ENCODE peak calls at places on chromosomes 6 and 20, in eight cellular contexts. K, I, V, Z, S, P, H and C are unnamed samples.

GRCh38 chr6:20117474-20117873 is 94.8 kb downstream of the MBOAT1 start:
- DNase-seq in P (no peak), I (no peak), V (no peak), S (peak; percentile 68), H (no peak), K (no peak), Z (peak; percentile 56), C (no peak)

GRCh38 chr20:21516180-21516567 is 2.3 kb upstream of the NKX2-2 start:
- DNase-seq in I (no peak), H (no peak), S (no peak), P (no peak), K (no peak), Z (no peak), V (no peak), C (no peak)

GRCh38 chr6:19413323-19413722 is 423.8 kb upstream of the ID4 start:
- DNase-seq in H (no peak), S (peak; percentile 80), P (peak; percentile 31), K (no peak), V (no peak), I (no peak), Z (peak; percentile 78), C (no peak)

GRCh38 chr6:2877057-2877882 is 25.8 kb downstream of the SERPINB9 start:
- DNase-seq in Z (peak; percentile 33), V (no peak), I (no peak), K (no peak), H (peak; percentile 40), S (peak; percentile 35), P (no peak), C (peak; percentile 59)

GRCh38 chr20:9200620-9201019 is 131.7 kb downstream of the PLCB4 start:
- DNase-seq in P (no peak), I (no peak), H (no peak), S (peak; percentile 95), K (no peak), Z (peak; percentile 91), V (no peak), C (peak; percentile 35)

GRCh38 chr6:25202505-25202904 is 76.7 kb upstream of the CARMIL1 start:
- DNase-seq in Z (peak; percentile 82), P (peak; percentile 38), K (no peak), S (peak; percentile 85), I (no peak), V (no peak), H (no peak), C (no peak)

GRCh38 chr6:45533394-45533793 is 155.7 kb upstream of the SUPT3H start:
- DNase-seq in I (no peak), V (no peak), H (no peak), S (no peak), P (no peak), K (no peak), Z (no peak), C (no peak)

GRCh38 chr6:17505062-17505476 is 95.0 kb upstream of the FAM8A1 start:
- DNase-seq in K (no peak), Z (no peak), I (no peak), V (no peak), H (no peak), P (no peak), S (peak; percentile 16), C (no peak)

GRCh38 chr6:3911614-3912336 is 62.6 kb downstream of the FAM50B start:
- DNase-seq in H (peak; percentile 77), K (peak; percentile 39), S (peak; percentile 93), V (peak; percentile 72), Z (peak; percentile 89), I (peak; percentile 65), P (no peak), C (no peak)

DNA sequence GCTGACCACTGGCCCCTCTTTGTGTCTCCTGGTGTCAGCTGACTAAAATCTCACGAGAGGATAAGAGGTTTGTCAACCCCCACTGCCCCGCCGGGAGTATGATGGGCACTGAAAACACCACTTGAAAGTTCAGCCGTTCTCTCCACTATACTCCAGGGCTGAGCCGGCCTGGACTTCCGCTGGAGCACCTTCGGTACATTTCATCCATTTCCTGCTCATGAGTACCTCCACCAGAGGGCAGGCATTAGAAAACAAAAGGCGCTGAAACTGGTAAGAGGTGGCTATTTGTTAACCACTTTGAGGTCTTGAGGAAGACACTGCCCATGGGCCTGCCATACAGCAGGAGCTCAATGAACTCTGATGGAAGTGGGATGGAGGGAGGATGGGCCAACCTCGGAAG is 17.9 kb upstream of the ANKRD60 start:
- DNase-seq in P (no peak), S (peak; percentile 17), Z (peak; percentile 17), I (no peak), K (no peak), V (no peak), H (no peak), C (no peak)
- TF ChIP-seq CTCF in P (peak; percentile 44), S (no peak), Z (peak; percentile 27), I (no peak), K (no peak), V (peak; percentile 40), H (peak; percentile 27), C (peak; percentile 48)

DNA sequence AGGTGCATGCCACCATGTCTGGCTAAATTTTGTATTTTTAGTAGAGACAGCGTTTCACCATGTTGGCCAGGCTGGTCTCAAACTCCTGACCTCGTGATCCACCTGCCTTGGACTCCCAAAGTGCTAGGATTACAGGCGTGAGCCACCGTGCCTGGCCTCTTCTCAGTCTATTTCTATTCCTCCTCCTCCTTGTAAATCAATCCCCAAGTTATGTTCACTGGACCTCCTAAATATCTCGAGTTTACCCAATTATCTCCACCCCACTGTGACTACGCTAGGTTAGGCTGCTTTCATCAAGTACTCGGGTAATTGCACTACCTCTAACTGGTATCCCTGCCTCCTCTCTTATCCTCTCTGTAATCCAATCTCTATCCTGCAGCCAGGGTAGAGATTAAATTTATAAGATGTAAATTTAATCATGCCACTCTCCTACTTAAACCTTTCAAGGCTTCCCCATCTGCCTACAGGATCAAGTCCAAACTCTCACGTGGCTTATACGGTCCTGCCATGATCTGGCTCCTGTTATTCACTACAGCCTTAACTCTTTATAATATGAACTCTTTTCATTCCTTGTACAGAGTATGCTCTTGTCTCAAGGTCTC is 837 bp upstream of the MAD2L1BP start:
- DNase-seq in K (no peak), P (no peak), I (no peak), Z (no peak), S (no peak), V (no peak), H (no peak), C (no peak)
- H3K4me3 ChIP-seq in K (peak overlapping the region; percentile 98), P (no peak overlapping the region), I (no peak overlapping the region), Z (no peak overlapping the region), S (no peak overlapping the region), V (no peak overlapping the region), H (peak overlapping the region; percentile 68), C (no peak overlapping the region)

DNA sequence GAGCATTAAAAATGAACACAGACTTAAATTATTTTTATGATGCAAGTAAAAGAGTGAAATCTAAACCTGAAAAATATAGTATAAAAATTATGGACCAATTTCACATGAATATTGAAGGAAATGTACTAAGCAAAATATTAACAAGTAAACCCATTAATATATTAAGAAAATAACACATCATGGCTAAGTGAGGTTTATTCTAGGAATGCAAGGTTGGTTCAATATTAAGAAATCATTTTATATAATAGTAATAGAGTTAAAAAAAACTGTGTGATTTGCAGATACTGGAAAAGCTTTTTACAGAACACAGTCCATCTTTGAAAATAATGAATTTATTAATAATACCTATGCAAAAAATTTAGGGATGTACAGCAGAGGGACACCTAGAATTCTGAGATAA is 20.9 kb downstream of the ZSCAN12 start:
- DNase-seq in V (no peak), Z (no peak), K (no peak), H (no peak), S (no peak), P (no peak), I (no peak), C (no peak)
- TF ChIP-seq CTCF in V (no peak), Z (no peak), K (no peak), H (no peak), S (no peak), P (no peak), I (no peak), C (no peak)

DNA sequence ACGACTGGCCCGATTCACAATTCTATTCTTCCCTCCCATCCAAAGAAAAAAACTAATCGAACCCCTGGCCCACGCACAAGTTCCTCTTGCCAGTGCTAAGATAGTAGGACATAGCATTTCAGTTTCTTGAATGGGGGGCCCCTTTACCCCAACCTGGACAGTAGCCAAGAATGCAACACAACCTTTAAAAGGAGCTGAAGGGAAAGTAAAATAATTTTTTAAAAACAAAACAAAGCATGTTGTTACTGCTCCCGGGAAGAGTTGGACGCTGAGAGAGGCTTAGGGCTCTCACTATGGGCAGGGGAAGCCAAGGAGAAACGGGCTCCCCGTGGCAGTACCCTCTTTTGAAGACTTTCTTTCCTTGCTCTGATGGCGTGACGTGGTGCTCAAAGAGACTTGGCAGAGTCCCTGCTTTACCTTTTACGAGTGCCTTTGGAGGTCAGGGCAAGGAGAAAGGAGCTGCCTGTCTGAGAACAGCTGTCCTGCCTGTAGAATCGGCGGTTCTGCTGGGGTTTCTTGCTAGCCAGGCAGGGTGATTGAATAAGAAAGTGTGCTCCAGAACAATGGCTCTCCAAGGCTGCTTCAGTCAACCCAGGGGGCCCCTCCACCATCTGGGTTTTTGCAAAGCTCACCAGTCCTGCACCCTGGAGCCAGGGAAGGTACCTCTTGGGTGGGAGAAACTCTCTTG is 5.8 kb downstream of the TFAP2C start:
- DNase-seq in P (no peak), S (no peak), I (no peak), H (no peak), Z (no peak), K (no peak), V (no peak), C (no peak)
- H3K4me3 ChIP-seq in P (peak overlapping the region; percentile 24), S (no peak overlapping the region), I (no peak overlapping the region), H (no peak overlapping the region), Z (peak overlapping the region; percentile 25), K (no peak overlapping the region), V (no peak overlapping the region), C (no peak overlapping the region)

GRCh38 chr6:149657441-149657840 is 8.9 kb upstream of the KATNA1 start:
- DNase-seq in P (no peak), Z (no peak), H (no peak), K (no peak), S (no peak), I (no peak), V (no peak), C (no peak)

GRCh38 chr6:149660028-149660427 is 11.5 kb upstream of the KATNA1 start:
- DNase-seq in H (no peak), K (no peak), S (no peak), Z (no peak), I (no peak), P (no peak), V (no peak), C (no peak)
- TF ChIP-seq CTCF in H (no peak), K (no peak), S (no peak), Z (no peak), I (no peak), P (no peak), V (no peak), C (no peak)

DNA sequence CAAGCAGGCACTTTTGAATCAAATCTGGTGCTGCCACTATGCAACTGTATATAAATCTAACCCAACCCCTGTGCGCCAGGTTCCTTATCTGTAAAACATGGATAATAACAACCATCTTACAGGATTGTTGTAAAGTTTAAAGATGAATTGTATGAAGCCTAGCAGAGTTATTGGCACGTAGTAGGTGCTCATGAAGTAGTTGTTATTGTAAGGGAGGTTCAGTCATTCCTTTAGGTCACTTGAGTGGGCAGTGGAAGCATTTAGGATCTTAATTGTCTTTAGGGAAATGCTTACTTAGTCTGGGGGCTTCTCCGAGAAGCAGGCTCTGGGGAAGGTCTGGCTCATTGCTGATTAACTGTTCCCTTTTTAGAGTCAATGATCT is 29.8 kb upstream of the PKIG start:
- DNase-seq in I (no peak), S (no peak), Z (no peak), H (no peak), V (no peak), P (no peak), K (no peak), C (no peak)
- H3K4me3 ChIP-seq in I (no peak overlapping the region), S (no peak overlapping the region), Z (no peak overlapping the region), H (no peak overlapping the region), V (no peak overlapping the region), P (no peak overlapping the region), K (no peak overlapping the region), C (no peak overlapping the region)

GRCh38 chr6:79127660-79128059 is 49.6 kb upstream of the PHIP start:
- DNase-seq in I (no peak), H (no peak), Z (no peak), P (no peak), K (no peak), S (no peak), V (no peak), C (no peak)
- TF ChIP-seq CTCF in I (no peak), H (no peak), Z (no peak), P (no peak), K (no peak), S (no peak), V (no peak), C (peak; percentile 22)